ENCODE peak calls at places on chromosome 2, in six cellular contexts. One of them, this sample, is unnamed.

GRCh38 chr2:151973013-151973900 is 125.6 kb downstream of the CACNB4 start:
- DNase-seq in Ammon's horn: peak
- DNase-seq in NCI-H2171: no peak
- DNase-seq in NCI-H345: peak
- DNase-seq in cerebellum: no peak
- DNase-seq in astrocyte of the spinal cord: no peak
- DNase-seq in this sample: no peak

GRCh38 chr2:217707116-217707742 is 295.6 kb downstream of the TNS1 start:
- DNase-seq in cerebellum: peak
- DNase-seq in NCI-H345: no peak
- DNase-seq in NCI-H2171: no peak
- DNase-seq in Ammon's horn: no peak
- DNase-seq in astrocyte of the spinal cord: no peak
- DNase-seq in this sample: no peak

GRCh38 chr2:229734410-229734809 is 20.1 kb upstream of the DNER start:
- DNase-seq in NCI-H2171: no peak
- DNase-seq in cerebellum: no peak
- DNase-seq in NCI-H345: no peak
- DNase-seq in Ammon's horn: no peak
- DNase-seq in astrocyte of the spinal cord: no peak
- DNase-seq in this sample: no peak

GRCh38 chr2:132974477-132975050 is 304.6 kb upstream of the LYPD1 start:
- DNase-seq in cerebellum: no peak
- DNase-seq in Ammon's horn: no peak
- DNase-seq in NCI-H345: no peak
- DNase-seq in astrocyte of the spinal cord: no peak
- DNase-seq in NCI-H2171: no peak
- DNase-seq in this sample: no peak

GRCh38 chr2:11921030-11921583 is 174.7 kb downstream of the LPIN1 start:
- DNase-seq in NCI-H2171: no peak
- DNase-seq in astrocyte of the spinal cord: no peak
- DNase-seq in cerebellum: no peak
- DNase-seq in NCI-H345: no peak
- DNase-seq in Ammon's horn: no peak
- DNase-seq in this sample: no peak

GRCh38 chr2:204860249-204860648 is 315.0 kb downstream of the PARD3B start:
- DNase-seq in Ammon's horn: peak
- DNase-seq in astrocyte of the spinal cord: no peak
- DNase-seq in NCI-H2171: peak
- DNase-seq in cerebellum: peak
- DNase-seq in NCI-H345: no peak
- DNase-seq in this sample: no peak

GRCh38 chr2:72956050-72956395 is 38.7 kb downstream of the EMX1 start:
- DNase-seq in NCI-H345: no peak
- DNase-seq in Ammon's horn: no peak
- DNase-seq in cerebellum: no peak
- DNase-seq in astrocyte of the spinal cord: no peak
- DNase-seq in NCI-H2171: no peak
- DNase-seq in this sample: no peak

GRCh38 chr2:40096360-40096759 is 317.3 kb upstream of the THUMPD2 start:
- DNase-seq in astrocyte of the spinal cord: peak
- DNase-seq in cerebellum: no peak
- DNase-seq in NCI-H2171: no peak
- DNase-seq in Ammon's horn: no peak
- DNase-seq in NCI-H345: peak
- DNase-seq in this sample: no peak

GRCh38 chr2:8478133-8478793 is 203.6 kb upstream of the ID2 start:
- DNase-seq in Ammon's horn: no peak
- DNase-seq in cerebellum: no peak
- DNase-seq in astrocyte of the spinal cord: no peak
- DNase-seq in NCI-H2171: no peak
- DNase-seq in NCI-H345: no peak
- DNase-seq in this sample: peak

GRCh38 chr2:64784168-64785061 is 130.7 kb upstream of the SERTAD2 start:
- DNase-seq in NCI-H345: no peak
- DNase-seq in Ammon's horn: no peak
- DNase-seq in NCI-H2171: no peak
- DNase-seq in cerebellum: no peak
- DNase-seq in astrocyte of the spinal cord: no peak
- DNase-seq in this sample: no peak